ENCODE peak calls at places on chromosomes 12 and 14, in six cellular contexts. Q is mesenchymal stem cell, C is neural progenitor cell, V is hepatocyte, G is neuronal stem cell, O is OCI-LY7. B is an unnamed sample.
A peak's percentile ranks its signal among the peaks of the same experiment; 100 is the strongest.

GRCh38 chr14:97177016-97177415 is 379.8 kb downstream of the VRK1 start:
- DNase-seq in O (peak; percentile 21), V (peak; percentile 43), C (peak; percentile 39), G (no peak), Q (no peak), B (peak; percentile 64)

GRCh38 chr14:100591453-100592371 is 4.5 kb upstream of the BEGAIN start:
- DNase-seq in G (no peak), O (no peak), C (no peak), Q (no peak), V (no peak), B (no peak)

GRCh38 chr14:23569443-23570151 is 2.0 kb upstream of the AP1G2 start:
- DNase-seq in Q (no peak), V (no peak), G (no peak), O (no peak), C (peak; percentile 69), B (peak; percentile 90)

GRCh38 chr14:22898302-22898894 is 15.4 kb downstream of the REM2 start:
- DNase-seq in O (no peak), Q (peak; percentile 86), C (no peak), G (no peak), V (no peak), B (no peak)

GRCh38 chr14:27727371-27727770 is 1039.2 kb upstream of the FOXG1 start:
- DNase-seq in V (no peak), Q (no peak), O (no peak), G (no peak), C (no peak), B (no peak)

GRCh38 chr12:82097877-82098276 is 260.3 kb downstream of the CCDC59 start:
- DNase-seq in C (no peak), V (no peak), O (no peak), Q (no peak), G (no peak), B (no peak)

GRCh38 chr12:108921946-108922345 is 42.1 kb downstream of the DAO start:
- DNase-seq in O (no peak), V (peak; percentile 40), Q (no peak), C (no peak), G (no peak), B (no peak)

GRCh38 chr12:30823140-30823669 is 68.5 kb upstream of the CAPRIN2 start:
- DNase-seq in O (no peak), C (peak; percentile 59), Q (peak; percentile 62), V (peak; percentile 74), G (peak; percentile 27), B (peak; percentile 72)

GRCh38 chr14:39957987-39958386 is 525.8 kb upstream of the FBXO33 start:
- DNase-seq in V (no peak), Q (no peak), G (no peak), C (no peak), O (no peak), B (no peak)

GRCh38 chr14:103512701-103513611 is 9.7 kb downstream of the CKB start:
- DNase-seq in C (no peak), Q (no peak), G (no peak), O (no peak), V (peak; percentile 13), B (peak; percentile 45)

GRCh38 chr12:115468087-115468510 is 784.1 kb upstream of the TBX3 start:
- DNase-seq in O (no peak), Q (no peak), C (no peak), V (peak; percentile 87), G (no peak), B (no peak)

GRCh38 chr14:39339003-39339402 is 93.2 kb downstream of the FBXO33 start:
- DNase-seq in G (peak; percentile 20), C (peak; percentile 76), V (peak; percentile 39), Q (no peak), O (no peak), B (peak; percentile 78)

GRCh38 chr12:124804011-124804621 is 59.5 kb downstream of the SCARB1 start:
- DNase-seq in Q (peak; percentile 8), O (no peak), G (no peak), V (peak; percentile 44), C (peak; percentile 27), B (peak; percentile 51)

GRCh38 chr12:119598159-119598558 is 4.6 kb downstream of the TMEM233 start:
- DNase-seq in Q (no peak), O (no peak), V (no peak), C (no peak), G (no peak), B (no peak)

GRCh38 chr12:99157946-99158345 is 489.6 kb upstream of the GARIN6 start:
- DNase-seq in G (no peak), C (no peak), V (no peak), O (no peak), Q (no peak), B (no peak)

GRCh38 chr14:90645842-90646443 is 170.3 kb downstream of the TTC7B start:
- DNase-seq in V (peak; percentile 47), Q (no peak), C (peak; percentile 33), O (no peak), G (no peak), B (peak; percentile 81)

GRCh38 chr12:92466391-92467305 is 236.1 kb upstream of the PLEKHG7 start:
- DNase-seq in C (peak; percentile 71), O (peak; percentile 92), V (no peak), Q (peak; percentile 73), G (peak; percentile 45), B (peak; percentile 74)

GRCh38 chr12:106282457-106283097 is 20.0 kb upstream of the TCP11L2 start:
- DNase-seq in C (peak; percentile 67), V (peak; percentile 82), O (peak; percentile 82), Q (peak; percentile 41), G (peak; percentile 35), B (peak; percentile 78)

GRCh38 chr12:107337354-107338095 is 244.2 kb upstream of the CRY1 start:
- DNase-seq in Q (no peak), C (no peak), G (no peak), V (no peak), O (no peak), B (no peak)

GRCh38 chr12:47328831-47329545 is 249.2 kb upstream of the AMIGO2 start:
- DNase-seq in C (no peak), O (no peak), G (no peak), Q (no peak), V (no peak), B (no peak)

GRCh38 chr12:10159280-10159679 is 12.7 kb downstream of the OLR1 start:
- DNase-seq in O (no peak), C (no peak), V (no peak), G (no peak), Q (no peak), B (no peak)
- H2AFZ ChIP-seq in O (peak overlapping the region; percentile 66), C (no peak overlapping the region), V (no peak overlapping the region), G (no peak overlapping the region), Q (no peak overlapping the region), B (no peak overlapping the region)

GRCh38 chr12:121811434-121812319 is 7.9 kb downstream of the SETD1B start:
- DNase-seq in G (peak; percentile 80), O (peak; percentile 70), C (peak; percentile 92), Q (peak; percentile 78), V (peak; percentile 89), B (peak; percentile 92)
- H2AFZ ChIP-seq in G (peak overlapping the region; percentile 0), O (peak overlapping the region; percentile 50), C (no peak overlapping the region), Q (peak overlapping the region; percentile 18), V (no peak overlapping the region), B (no peak overlapping the region)

DNA sequence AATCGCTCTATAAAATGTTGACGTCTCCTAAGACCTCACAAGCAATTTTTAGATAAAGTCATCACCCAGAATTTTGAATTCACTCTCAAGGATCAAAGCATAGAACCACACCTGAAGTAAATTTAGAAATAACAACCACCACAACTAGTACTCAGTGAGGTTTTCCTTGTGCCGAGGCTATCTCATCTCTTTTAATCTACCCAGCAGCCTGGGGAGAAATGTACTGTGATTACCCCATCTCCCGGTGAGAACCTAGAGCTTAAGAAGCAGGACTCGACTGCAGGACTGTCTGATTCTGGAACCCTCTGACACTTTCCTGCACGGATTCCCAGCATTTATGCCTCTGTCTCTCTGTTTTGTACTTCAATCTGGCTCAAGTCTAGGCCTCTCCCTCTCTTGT is 180.9 kb upstream of the PLXNC1 start:
- DNase-seq in Q (no peak), C (no peak), G (no peak), V (no peak), O (no peak), B (no peak)
- H2AFZ ChIP-seq in Q (no peak overlapping the region), C (no peak overlapping the region), G (no peak overlapping the region), V (no peak overlapping the region), O (no peak overlapping the region), B (no peak overlapping the region)

GRCh38 chr14:64444984-64445845 is 20.1 kb upstream of the AKAP5 start:
- DNase-seq in Q (peak; percentile 88), O (no peak), C (no peak), V (peak; percentile 20), G (no peak), B (no peak)

GRCh38 chr14:64454671-64455070 is 10.6 kb upstream of the AKAP5 start:
- DNase-seq in Q (no peak), G (no peak), C (no peak), O (no peak), V (no peak), B (no peak)

GRCh38 chr14:64447890-64448667 is 17.2 kb upstream of the AKAP5 start:
- DNase-seq in V (no peak), O (no peak), G (no peak), Q (no peak), C (no peak), B (no peak)

GRCh38 chr14:64450255-64450654 is 15.0 kb upstream of the AKAP5 start:
- DNase-seq in V (no peak), G (no peak), Q (no peak), O (peak; percentile 60), C (no peak), B (no peak)
- H2AFZ ChIP-seq in V (no peak overlapping the region), G (no peak overlapping the region), Q (no peak overlapping the region), O (no peak overlapping the region), C (no peak overlapping the region), B (no peak overlapping the region)

GRCh38 chr12:42296503-42297109 is 29.3 kb downstream of the ZCRB1 start:
- DNase-seq in G (no peak), C (peak; percentile 17), Q (peak; percentile 4), V (no peak), O (peak; percentile 61), B (peak; percentile 88)
- H2AFZ ChIP-seq in G (no peak overlapping the region), C (no peak overlapping the region), Q (no peak overlapping the region), V (no peak overlapping the region), O (no peak overlapping the region), B (no peak overlapping the region)

DNA sequence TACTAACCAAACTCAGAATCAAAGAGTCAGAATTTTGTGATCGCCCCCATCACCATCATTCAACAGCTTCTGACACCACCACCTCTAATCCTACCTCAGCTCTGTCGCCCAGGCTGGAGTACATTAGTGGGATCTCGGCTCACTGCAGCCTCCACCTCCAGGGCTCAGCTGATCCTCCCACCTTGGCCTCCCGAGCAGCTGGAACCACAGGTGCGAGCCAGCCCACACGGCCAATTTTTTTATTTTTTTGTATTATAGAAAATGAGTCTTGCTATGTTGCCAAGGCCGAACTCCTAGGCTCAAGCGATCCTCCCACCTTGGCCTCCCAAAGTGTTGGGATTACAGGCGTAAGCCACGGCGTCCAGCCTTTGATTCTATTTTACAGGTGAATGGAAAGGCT is 212.6 kb downstream of the GXYLT1 start:
- DNase-seq in V (no peak), O (no peak), G (no peak), C (no peak), Q (no peak), B (no peak)
- H2AFZ ChIP-seq in V (peak overlapping the region; percentile 91), O (peak overlapping the region; percentile 97), G (no peak overlapping the region), C (peak overlapping the region; percentile 95), Q (no peak overlapping the region), B (peak overlapping the region; percentile 67)

GRCh38 chr12:59911516-59911915 is 315.7 kb downstream of the SLC16A7 start:
- DNase-seq in Q (no peak), V (no peak), O (no peak), G (no peak), C (no peak), B (no peak)
- H2AFZ ChIP-seq in Q (no peak overlapping the region), V (no peak overlapping the region), O (no peak overlapping the region), G (no peak overlapping the region), C (no peak overlapping the region), B (no peak overlapping the region)

GRCh38 chr12:117047810-117048584 is 51.2 kb downstream of the TESC start:
- DNase-seq in O (no peak), Q (peak; percentile 89), V (peak; percentile 72), G (no peak), C (no peak), B (no peak)
- H2AFZ ChIP-seq in O (no peak overlapping the region), Q (peak overlapping the region; percentile 66), V (no peak overlapping the region), G (peak overlapping the region; percentile 73), C (no peak overlapping the region), B (no peak overlapping the region)

B was measured in GM23338.